ENCODE peak calls at places on chromosome 14, in six cellular contexts. Y is IMR-90, E is H1, R is neuronal stem cell, F is mesendoderm, I is H9. K is an unnamed sample.

GRCh38 chr14:64000749-64001148 is 147.9 kb downstream of the SYNE2 start:
- DNase-seq in E (no peak), I (no peak), F (no peak), Y (no peak), R (no peak), K (no peak)

GRCh38 chr14:64602826-64603225 is 53.1 kb downstream of the PPP1R36 start:
- DNase-seq in I (no peak), Y (no peak), R (no peak), F (no peak), E (no peak), K (no peak)

GRCh38 chr14:93533864-93534263 is 103.1 kb downstream of the UNC79 start:
- DNase-seq in E (no peak), R (no peak), Y (no peak), F (no peak), I (no peak), K (no peak)

GRCh38 chr14:89957791-89958190 is 2.1 kb downstream of the TDP1 start:
- DNase-seq in Y (no peak), I (peak; percentile 29), R (no peak), F (no peak), E (no peak), K (peak; percentile 14)

GRCh38 chr14:41285193-41285748 is 321.4 kb upstream of the LRFN5 start:
- DNase-seq in E (peak; percentile 50), Y (peak; percentile 1), I (no peak), R (peak; percentile 57), F (peak; percentile 33), K (peak; percentile 56)

GRCh38 chr14:95370076-95370475 is 50.4 kb upstream of the CLMN start:
- DNase-seq in I (no peak), R (no peak), Y (no peak), F (peak; percentile 25), E (no peak), K (no peak)

GRCh38 chr14:47555333-47555732 is 120.1 kb downstream of the MDGA2 start:
- DNase-seq in Y (no peak), F (no peak), I (no peak), R (no peak), E (no peak), K (peak; percentile 62)

GRCh38 chr14:41350476-41350875 is 256.2 kb upstream of the LRFN5 start:
- DNase-seq in I (no peak), R (no peak), F (no peak), Y (no peak), E (no peak), K (no peak)

GRCh38 chr14:24398298-24398942 is 383 bp upstream of the NYNRIN start:
- DNase-seq in R (peak; percentile 42), E (peak; percentile 74), Y (no peak), I (peak; percentile 70), F (peak; percentile 63), K (no peak)

GRCh38 chr14:89357655-89358297 is 59.3 kb downstream of the FOXN3 start:
- DNase-seq in E (no peak), I (no peak), Y (no peak), R (no peak), F (no peak), K (no peak)

GRCh38 chr14:95045836-95046430 is 111.4 kb downstream of the DICER1 start:
- DNase-seq in Y (no peak), F (no peak), E (no peak), R (no peak), I (peak; percentile 18), K (no peak)

DNA sequence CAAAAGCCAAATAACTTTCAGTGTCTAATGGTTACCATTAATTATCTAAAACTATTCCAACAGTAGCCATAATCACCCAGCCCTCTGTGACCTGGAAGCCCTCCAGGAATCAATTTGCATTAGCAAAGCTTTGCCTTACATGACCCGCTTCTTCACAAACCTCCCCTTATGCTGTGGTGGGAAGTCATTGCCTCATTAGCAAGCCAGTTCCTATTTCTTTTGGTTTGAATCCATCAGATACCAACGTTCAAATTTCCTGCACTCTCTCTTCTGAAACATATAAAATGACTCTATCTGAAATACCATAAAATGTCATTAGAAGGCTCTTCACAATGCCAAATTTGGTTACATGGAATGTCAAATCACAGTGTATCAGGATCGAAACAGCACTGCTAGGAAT is 268.3 kb upstream of the PRKD1 start:
- DNase-seq in Y (peak; percentile 15), F (no peak), R (no peak), I (no peak), E (no peak), K (no peak)
- H2BK15ac ChIP-seq in Y (peak overlapping the region; percentile 87), F (no peak overlapping the region), R (no peak overlapping the region), I (no peak overlapping the region), E (no peak overlapping the region), K (no peak overlapping the region)

GRCh38 chr14:100709252-100709955 is 17.3 kb upstream of the DLK1 start:
- DNase-seq in F (peak; percentile 70), R (no peak), I (no peak), E (no peak), Y (peak; percentile 10), K (peak; percentile 53)
- H2BK5ac ChIP-seq in F (no peak overlapping the region), R (peak overlapping the region; percentile 99), I (no peak overlapping the region), E (no peak overlapping the region), Y (no peak overlapping the region), K (no peak overlapping the region)

DNA sequence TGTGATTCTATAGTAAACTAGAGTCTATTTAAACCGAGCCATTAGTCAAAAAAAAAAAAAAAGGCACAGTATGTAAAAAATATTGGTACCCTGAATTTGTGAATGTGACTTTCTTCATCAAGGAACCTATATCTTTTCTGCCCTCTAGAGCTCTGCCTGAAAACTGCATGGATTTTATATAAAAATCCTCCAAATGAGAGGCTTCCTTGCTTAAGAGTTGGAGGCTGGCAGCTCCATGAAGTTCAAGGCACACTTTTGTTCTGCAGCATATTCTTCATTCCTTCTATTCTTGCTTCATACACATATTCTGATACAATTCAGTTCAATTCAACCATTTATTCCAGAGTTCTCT is 23.1 kb upstream of the NKX2-8 start:
- DNase-seq in F (peak; percentile 59), I (no peak), R (no peak), Y (no peak), E (no peak), K (no peak)
- H3K4me2 ChIP-seq in F (no peak overlapping the region), I (peak overlapping the region; percentile 30), R (no peak overlapping the region), Y (no peak overlapping the region), E (no peak overlapping the region), K (no peak overlapping the region)

DNA sequence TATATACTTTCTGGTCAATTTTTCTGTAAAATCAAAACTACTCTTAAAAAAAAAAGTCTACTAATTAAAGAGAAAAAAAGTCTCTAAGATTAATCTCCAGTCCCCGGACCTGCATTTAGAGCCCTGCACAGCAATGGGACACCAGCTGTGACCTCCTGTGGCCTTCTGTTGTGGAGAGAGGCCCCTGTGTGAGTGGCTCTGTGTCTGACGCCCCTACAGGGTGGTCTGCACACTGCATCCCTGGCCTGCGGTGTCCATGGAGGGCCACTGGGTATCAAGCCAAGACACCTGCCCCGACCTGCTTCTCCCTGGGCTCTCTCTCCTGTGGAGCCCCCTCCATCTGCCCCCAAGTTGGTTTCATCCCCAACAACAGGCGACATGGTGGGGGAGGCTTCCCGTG is 248.0 kb upstream of the DIO3 start:
- DNase-seq in F (no peak), E (peak; percentile 58), I (no peak), R (no peak), Y (no peak), K (no peak)
- H2BK15ac ChIP-seq in F (no peak overlapping the region), E (no peak overlapping the region), I (no peak overlapping the region), R (no peak overlapping the region), Y (no peak overlapping the region), K (no peak overlapping the region)

DNA sequence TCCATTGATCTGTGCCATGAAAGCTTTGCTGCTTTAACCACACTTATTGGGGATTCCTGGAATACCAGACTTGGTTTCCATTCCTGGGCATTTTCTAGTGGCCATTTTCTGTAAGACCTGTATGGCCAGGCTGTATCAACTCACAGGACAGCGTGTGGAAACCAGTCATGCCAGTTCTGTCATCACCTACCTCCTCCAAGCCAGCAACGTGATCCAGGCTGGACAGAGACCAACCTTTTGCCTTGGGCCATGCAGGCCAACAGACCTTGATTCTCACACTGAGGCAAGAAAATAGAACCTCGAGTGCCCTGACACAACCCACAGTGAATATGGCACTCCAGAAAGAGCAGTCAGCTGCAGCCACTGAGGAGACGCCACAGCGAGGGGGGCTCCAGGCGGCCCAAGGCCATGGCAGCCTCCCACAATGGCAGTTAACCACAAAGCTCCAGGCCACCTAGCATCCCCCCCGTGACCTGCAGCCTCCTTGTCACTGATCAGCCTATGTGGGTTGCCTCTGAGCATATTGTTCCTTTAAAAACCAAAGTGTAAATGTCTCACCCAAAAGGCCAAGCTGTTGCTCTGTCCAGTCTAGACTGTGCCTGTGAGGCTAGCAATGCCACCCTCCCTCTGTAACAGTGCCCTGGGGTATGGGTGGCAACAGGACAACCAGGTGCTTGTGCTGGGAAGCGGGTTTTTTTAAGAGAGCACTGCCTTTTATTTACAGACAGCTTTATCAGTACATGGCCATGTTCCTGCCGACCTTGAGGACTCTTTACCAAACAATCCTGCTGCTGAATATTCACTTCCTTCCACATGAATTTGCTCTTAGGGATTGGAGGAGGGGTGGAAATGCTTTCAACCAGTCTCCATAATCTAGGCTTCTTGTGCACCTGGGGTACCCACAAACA is 168.7 kb upstream of the HIF1A start:
- DNase-seq in R (no peak), F (no peak), Y (no peak), E (no peak), I (no peak), K (no peak)
- H2BK5ac ChIP-seq in R (no peak overlapping the region), F (no peak overlapping the region), Y (peak overlapping the region; percentile 79), E (no peak overlapping the region), I (no peak overlapping the region), K (peak overlapping the region; percentile 19)

DNA sequence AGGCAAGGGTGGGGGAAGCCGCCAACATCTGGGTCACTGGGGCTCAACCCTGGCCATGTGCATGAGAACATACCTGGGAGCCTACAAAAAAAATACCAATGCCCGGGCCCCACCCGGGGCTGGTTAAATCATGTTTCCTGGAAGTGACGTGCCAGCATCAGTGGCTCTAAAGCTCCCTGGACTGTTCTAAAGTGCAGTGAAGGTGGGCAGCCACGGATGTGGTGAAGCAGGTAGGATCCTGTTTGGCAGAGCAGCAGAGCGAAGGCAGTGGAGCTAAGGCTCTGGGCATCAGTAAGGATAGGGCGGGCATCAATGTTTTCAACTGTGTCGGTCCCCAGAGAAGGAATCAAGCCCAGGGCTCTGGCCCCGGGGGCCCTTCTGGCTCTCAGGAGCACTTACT is 525 bp upstream of the GPR68 start:
- DNase-seq in F (no peak), Y (no peak), R (no peak), E (no peak), I (no peak), K (no peak)
- H3K4me2 ChIP-seq in F (no peak overlapping the region), Y (no peak overlapping the region), R (no peak overlapping the region), E (no peak overlapping the region), I (no peak overlapping the region), K (no peak overlapping the region)